ENCODE peak calls at places on chromosomes 3 and 15, in seven cellular contexts. One of them, this sample, is unnamed.

GRCh38 chr15:50358805-50359204 is 3.8 kb upstream of the GABPB1 start:
- DNase-seq in right lobe of liver: no peak
- DNase-seq in heart left ventricle: no peak
- DNase-seq in endothelial cell of umbilical vein: peak; percentile 41
- DNase-seq in suprapubic skin: no peak
- DNase-seq in Peyer's patch: no peak
- DNase-seq in adrenal gland: no peak
- DNase-seq in this sample: no peak

GRCh38 chr15:59550961-59551360 is 60.6 kb upstream of the GCNT3 start:
- DNase-seq in right lobe of liver: no peak
- DNase-seq in heart left ventricle: no peak
- DNase-seq in endothelial cell of umbilical vein: no peak
- DNase-seq in suprapubic skin: no peak
- DNase-seq in Peyer's patch: no peak
- DNase-seq in adrenal gland: no peak
- DNase-seq in this sample: no peak

GRCh38 chr3:172892158-172892557 is 141.6 kb downstream of the ECT2 start:
- DNase-seq in right lobe of liver: no peak
- DNase-seq in heart left ventricle: no peak
- DNase-seq in endothelial cell of umbilical vein: peak; percentile 72
- DNase-seq in suprapubic skin: no peak
- DNase-seq in Peyer's patch: no peak
- DNase-seq in adrenal gland: no peak
- DNase-seq in this sample: no peak

GRCh38 chr3:14386254-14386653 is 16.2 kb upstream of the SLC6A6 start:
- DNase-seq in right lobe of liver: no peak
- DNase-seq in heart left ventricle: no peak
- DNase-seq in endothelial cell of umbilical vein: no peak
- DNase-seq in suprapubic skin: no peak
- DNase-seq in Peyer's patch: no peak
- DNase-seq in adrenal gland: no peak
- DNase-seq in this sample: no peak

GRCh38 chr3:172021859-172022258 is 17.5 kb upstream of the FNDC3B start:
- DNase-seq in right lobe of liver: no peak
- DNase-seq in heart left ventricle: no peak
- DNase-seq in endothelial cell of umbilical vein: no peak
- DNase-seq in suprapubic skin: no peak
- DNase-seq in Peyer's patch: no peak
- DNase-seq in adrenal gland: no peak
- DNase-seq in this sample: no peak

GRCh38 chr15:84915011-84915958 is 30.8 kb downstream of the SLC28A1 start:
- DNase-seq in right lobe of liver: no peak
- DNase-seq in heart left ventricle: peak; percentile 89
- DNase-seq in endothelial cell of umbilical vein: peak; percentile 38
- DNase-seq in suprapubic skin: no peak
- DNase-seq in Peyer's patch: no peak
- DNase-seq in adrenal gland: peak; percentile 97
- DNase-seq in this sample: no peak

GRCh38 chr15:71973366-71973765 is 144.6 kb downstream of the MYO9A start:
- DNase-seq in right lobe of liver: no peak
- DNase-seq in heart left ventricle: no peak
- DNase-seq in endothelial cell of umbilical vein: no peak
- DNase-seq in suprapubic skin: no peak
- DNase-seq in Peyer's patch: no peak
- DNase-seq in adrenal gland: no peak
- DNase-seq in this sample: no peak

GRCh38 chr3:115475178-115476041 is 147.9 kb upstream of the GAP43 start:
- DNase-seq in right lobe of liver: no peak
- DNase-seq in heart left ventricle: peak; percentile 7
- DNase-seq in endothelial cell of umbilical vein: no peak
- DNase-seq in suprapubic skin: no peak
- DNase-seq in Peyer's patch: no peak
- DNase-seq in adrenal gland: no peak
- DNase-seq in this sample: no peak

GRCh38 chr3:46646700-46647099 is 34.4 kb downstream of the FAM240A start:
- DNase-seq in right lobe of liver: no peak
- DNase-seq in heart left ventricle: no peak
- DNase-seq in endothelial cell of umbilical vein: no peak
- DNase-seq in suprapubic skin: no peak
- DNase-seq in Peyer's patch: no peak
- DNase-seq in adrenal gland: peak; percentile 59
- DNase-seq in this sample: no peak

GRCh38 chr15:79644091-79644490 is 212.0 kb downstream of the MINAR1 start:
- DNase-seq in right lobe of liver: no peak
- DNase-seq in heart left ventricle: no peak
- DNase-seq in endothelial cell of umbilical vein: peak; percentile 93
- DNase-seq in suprapubic skin: no peak
- DNase-seq in Peyer's patch: no peak
- DNase-seq in adrenal gland: no peak
- DNase-seq in this sample: no peak

GRCh38 chr3:13470894-13471574 is 9.1 kb upstream of the HDAC11 start:
- DNase-seq in right lobe of liver: no peak
- DNase-seq in heart left ventricle: no peak
- DNase-seq in endothelial cell of umbilical vein: no peak
- DNase-seq in suprapubic skin: no peak
- DNase-seq in Peyer's patch: peak; percentile 62
- DNase-seq in adrenal gland: no peak
- DNase-seq in this sample: peak; percentile 41

GRCh38 chr15:60299452-60300047 is 98.2 kb downstream of the ANXA2 start:
- DNase-seq in right lobe of liver: no peak
- DNase-seq in heart left ventricle: no peak
- DNase-seq in endothelial cell of umbilical vein: no peak
- DNase-seq in suprapubic skin: peak; percentile 82
- DNase-seq in Peyer's patch: peak; percentile 62
- DNase-seq in adrenal gland: no peak
- DNase-seq in this sample: no peak

GRCh38 chr15:101396484-101397261 is 92.8 kb downstream of the PCSK6 start:
- DNase-seq in right lobe of liver: no peak
- DNase-seq in heart left ventricle: no peak
- DNase-seq in endothelial cell of umbilical vein: no peak
- DNase-seq in suprapubic skin: peak; percentile 67
- DNase-seq in Peyer's patch: no peak
- DNase-seq in adrenal gland: peak; percentile 24
- DNase-seq in this sample: no peak

GRCh38 chr3:127588675-127589577 is 1.6 kb downstream of the TPRA1 start:
- DNase-seq in right lobe of liver: no peak
- DNase-seq in heart left ventricle: no peak
- DNase-seq in endothelial cell of umbilical vein: peak; percentile 13
- DNase-seq in suprapubic skin: no peak
- DNase-seq in Peyer's patch: no peak
- DNase-seq in adrenal gland: no peak
- DNase-seq in this sample: no peak

GRCh38 chr3:24229468-24230263 is 265.0 kb downstream of the THRB start:
- DNase-seq in right lobe of liver: peak; percentile 55
- DNase-seq in heart left ventricle: no peak
- DNase-seq in endothelial cell of umbilical vein: no peak
- DNase-seq in suprapubic skin: no peak
- DNase-seq in Peyer's patch: no peak
- DNase-seq in adrenal gland: no peak
- DNase-seq in this sample: no peak

GRCh38 chr15:40815042-40815678 is 7.9 kb upstream of the DNAJC17 start:
- DNase-seq in right lobe of liver: no peak
- DNase-seq in heart left ventricle: peak; percentile 29
- DNase-seq in endothelial cell of umbilical vein: no peak
- DNase-seq in suprapubic skin: no peak
- DNase-seq in Peyer's patch: no peak
- DNase-seq in adrenal gland: no peak
- DNase-seq in this sample: no peak

GRCh38 chr15:91258436-91258779 is 158.4 kb downstream of the SV2B start:
- DNase-seq in right lobe of liver: no peak
- DNase-seq in heart left ventricle: no peak
- DNase-seq in endothelial cell of umbilical vein: no peak
- DNase-seq in suprapubic skin: no peak
- DNase-seq in Peyer's patch: no peak
- DNase-seq in adrenal gland: peak; percentile 88
- DNase-seq in this sample: no peak

GRCh38 chr15:34046471-34047145 is 7.6 kb upstream of the AVEN start:
- DNase-seq in right lobe of liver: no peak
- DNase-seq in heart left ventricle: no peak
- DNase-seq in endothelial cell of umbilical vein: no peak
- DNase-seq in suprapubic skin: no peak
- DNase-seq in Peyer's patch: no peak
- DNase-seq in adrenal gland: no peak
- DNase-seq in this sample: no peak

GRCh38 chr15:88467935-88468528 is 524 bp downstream of the MRPS11 start:
- DNase-seq in right lobe of liver: no peak
- DNase-seq in heart left ventricle: no peak
- DNase-seq in endothelial cell of umbilical vein: peak; percentile 39
- DNase-seq in suprapubic skin: no peak
- DNase-seq in Peyer's patch: no peak
- DNase-seq in adrenal gland: no peak
- DNase-seq in this sample: no peak

GRCh38 chr15:98663606-98664005 is 15.3 kb downstream of the IGF1R start:
- DNase-seq in right lobe of liver: no peak
- DNase-seq in heart left ventricle: no peak
- DNase-seq in endothelial cell of umbilical vein: no peak
- DNase-seq in suprapubic skin: no peak
- DNase-seq in Peyer's patch: no peak
- DNase-seq in adrenal gland: no peak
- DNase-seq in this sample: no peak

GRCh38 chr3:81237193-81237592 is 524.3 kb downstream of the GBE1 start:
- DNase-seq in right lobe of liver: no peak
- DNase-seq in heart left ventricle: no peak
- DNase-seq in endothelial cell of umbilical vein: peak; percentile 10
- DNase-seq in suprapubic skin: no peak
- DNase-seq in Peyer's patch: no peak
- DNase-seq in adrenal gland: no peak
- DNase-seq in this sample: no peak

GRCh38 chr3:195164573-195165263 is 106.2 kb downstream of the XXYLT1 start:
- DNase-seq in right lobe of liver: no peak
- DNase-seq in heart left ventricle: no peak
- DNase-seq in endothelial cell of umbilical vein: peak; percentile 50
- DNase-seq in suprapubic skin: no peak
- DNase-seq in Peyer's patch: no peak
- DNase-seq in adrenal gland: no peak
- DNase-seq in this sample: no peak

GRCh38 chr3:132343018-132343612 is 25.9 kb downstream of the ACP3 start:
- DNase-seq in right lobe of liver: no peak
- DNase-seq in heart left ventricle: peak; percentile 23
- DNase-seq in endothelial cell of umbilical vein: peak; percentile 56
- DNase-seq in suprapubic skin: no peak
- DNase-seq in Peyer's patch: no peak
- DNase-seq in adrenal gland: peak; percentile 68
- DNase-seq in this sample: no peak
- TF ChIP-seq POLR2A in right lobe of liver: no peak
- TF ChIP-seq POLR2A in heart left ventricle: no peak
- TF ChIP-seq POLR2A in endothelial cell of umbilical vein: no peak
- TF ChIP-seq POLR2A in suprapubic skin: no peak
- TF ChIP-seq POLR2A in Peyer's patch: no peak
- TF ChIP-seq POLR2A in adrenal gland: no peak
- TF ChIP-seq POLR2A in this sample: no peak

GRCh38 chr3:180036092-180036677 is 552 bp downstream of the PEX5L start:
- DNase-seq in right lobe of liver: no peak
- DNase-seq in heart left ventricle: no peak
- DNase-seq in endothelial cell of umbilical vein: no peak
- DNase-seq in suprapubic skin: no peak
- DNase-seq in Peyer's patch: no peak
- DNase-seq in adrenal gland: no peak
- DNase-seq in this sample: no peak

GRCh38 chr3:180040966-180041365 is 4.2 kb upstream of the PEX5L start:
- DNase-seq in right lobe of liver: no peak
- DNase-seq in heart left ventricle: no peak
- DNase-seq in endothelial cell of umbilical vein: no peak
- DNase-seq in suprapubic skin: no peak
- DNase-seq in Peyer's patch: no peak
- DNase-seq in adrenal gland: no peak
- DNase-seq in this sample: no peak

GRCh38 chr3:180036678-180037455 is at the start of gene PEX5L:
- DNase-seq in right lobe of liver: peak; percentile 66
- DNase-seq in heart left ventricle: peak; percentile 14
- DNase-seq in endothelial cell of umbilical vein: peak; percentile 42
- DNase-seq in suprapubic skin: no peak
- DNase-seq in Peyer's patch: no peak
- DNase-seq in adrenal gland: no peak
- DNase-seq in this sample: peak; percentile 69
- H3K27ac ChIP-seq in right lobe of liver: no peak within 1 kb of the TSS
- H3K27ac ChIP-seq in heart left ventricle: no peak within 1 kb of the TSS
- H3K27ac ChIP-seq in endothelial cell of umbilical vein: no peak within 1 kb of the TSS
- H3K27ac ChIP-seq in suprapubic skin: no peak within 1 kb of the TSS
- H3K27ac ChIP-seq in Peyer's patch: no peak within 1 kb of the TSS
- H3K27ac ChIP-seq in adrenal gland: no peak within 1 kb of the TSS
- H3K27ac ChIP-seq in this sample: no peak within 1 kb of the TSS

DNA sequence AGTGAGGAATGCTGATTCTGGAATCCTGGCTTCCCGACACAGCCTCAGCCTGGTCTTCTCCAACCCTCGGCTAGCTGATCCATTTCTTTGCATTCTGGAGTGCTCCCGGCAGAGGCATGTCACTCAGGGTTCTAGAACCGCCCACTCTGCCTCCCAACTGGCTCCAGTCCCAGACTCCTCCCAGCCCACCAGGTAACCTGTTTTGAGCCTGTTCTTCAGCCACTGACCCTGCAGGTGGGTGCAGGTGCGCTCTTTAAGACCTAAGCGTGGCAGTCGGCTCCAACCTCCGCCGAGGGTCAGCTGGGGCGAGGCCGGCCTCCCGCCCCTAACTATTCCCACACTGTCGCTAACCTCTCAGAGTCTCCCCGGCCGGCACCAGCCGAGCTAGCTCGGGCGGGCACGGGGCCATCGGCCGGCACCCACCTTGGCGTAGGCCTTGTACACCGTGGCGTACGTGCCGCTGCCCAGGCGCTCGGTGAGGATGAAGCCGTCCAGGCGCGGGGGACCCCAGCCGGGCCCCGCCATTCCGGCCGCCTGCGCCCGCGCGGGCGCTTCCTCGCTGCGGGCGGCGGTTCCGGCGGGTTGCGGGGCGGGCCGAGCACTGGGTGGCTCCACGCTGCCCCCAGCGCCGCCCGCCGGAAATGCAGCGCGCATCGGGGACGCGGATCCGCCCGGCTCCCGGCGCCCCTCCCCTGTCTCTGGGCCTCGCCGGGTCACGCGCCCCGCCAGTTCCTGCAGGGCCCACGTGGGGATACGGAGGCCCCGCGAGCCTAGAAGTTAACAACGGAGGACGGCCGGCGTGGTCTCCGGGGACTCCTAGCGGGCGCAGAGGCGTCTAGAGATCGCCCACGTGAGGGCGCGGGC is at the start of gene ULK3:
- DNase-seq in right lobe of liver: peak; percentile 92
- DNase-seq in heart left ventricle: peak; percentile 92
- DNase-seq in endothelial cell of umbilical vein: peak; percentile 81
- DNase-seq in suprapubic skin: peak; percentile 94
- DNase-seq in Peyer's patch: peak; percentile 94
- DNase-seq in adrenal gland: peak; percentile 95
- DNase-seq in this sample: peak; percentile 99
- TF ChIP-seq POLR2A in right lobe of liver: peak; percentile 76
- TF ChIP-seq POLR2A in heart left ventricle: peak; percentile 86
- TF ChIP-seq POLR2A in endothelial cell of umbilical vein: peak; percentile 88
- TF ChIP-seq POLR2A in suprapubic skin: no peak
- TF ChIP-seq POLR2A in Peyer's patch: peak; percentile 66
- TF ChIP-seq POLR2A in adrenal gland: peak; percentile 45
- TF ChIP-seq POLR2A in this sample: no peak

DNA sequence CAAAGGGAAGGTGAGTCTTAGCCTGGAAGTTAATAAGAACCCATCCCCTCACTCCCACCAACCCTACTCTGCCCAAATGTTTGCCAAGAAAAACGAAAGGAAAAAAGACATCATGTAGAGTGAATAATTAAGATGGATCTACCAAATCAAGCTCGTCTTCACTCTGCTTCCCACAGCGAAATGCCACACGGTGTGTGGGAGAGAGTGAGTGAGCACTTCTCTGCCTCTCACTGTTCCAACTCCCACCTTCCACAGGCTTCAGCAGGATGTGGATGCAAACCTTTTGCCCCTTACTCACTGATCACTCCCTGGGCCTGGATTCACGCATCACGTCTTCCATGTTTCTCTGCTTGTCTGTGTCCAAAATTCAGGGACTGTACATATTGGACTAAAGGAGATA is 85.4 kb downstream of the WDR76 start:
- DNase-seq in right lobe of liver: no peak
- DNase-seq in heart left ventricle: no peak
- DNase-seq in endothelial cell of umbilical vein: no peak
- DNase-seq in suprapubic skin: no peak
- DNase-seq in Peyer's patch: no peak
- DNase-seq in adrenal gland: no peak
- DNase-seq in this sample: no peak
- H3K27ac ChIP-seq in right lobe of liver: no peak overlapping the region
- H3K27ac ChIP-seq in heart left ventricle: peak overlapping the region; percentile 91
- H3K27ac ChIP-seq in endothelial cell of umbilical vein: peak overlapping the region; percentile 89
- H3K27ac ChIP-seq in suprapubic skin: no peak overlapping the region
- H3K27ac ChIP-seq in Peyer's patch: no peak overlapping the region
- H3K27ac ChIP-seq in adrenal gland: no peak overlapping the region
- H3K27ac ChIP-seq in this sample: no peak overlapping the region

This sample was measured in spleen.